ENCODE peak calls at places on chromosomes 13 and 19, in nine cellular contexts. S is fibroblast of pulmonary artery, F is RWPE2, B is stomach, N is spleen, K is GM20000, L is astrocyte of the cerebellum, C is GM10248, G is neural progenitor cell. I is an unnamed sample.

GRCh38 chr13:102913924-102914628 is 68.2 kb downstream of the ERCC5 start:
- DNase-seq in S (peak), F (no peak), B (peak), N (no peak), K (no peak), L (peak), C (no peak), G (no peak), I (peak)

GRCh38 chr13:52617070-52618060 is 24.9 kb upstream of the HNRNPA1L2 start:
- DNase-seq in S (peak), F (peak), B (peak), N (peak), K (peak), L (peak), C (peak), G (peak), I (peak)

GRCh38 chr19:3478409-3479176 is 1.7 kb downstream of the SMIM24 start:
- DNase-seq in S (no peak), F (no peak), B (no peak), N (no peak), K (no peak), L (no peak), C (no peak), G (no peak), I (no peak)

GRCh38 chr13:101916108-101916757 is 463.8 kb downstream of the ITGBL1 start:
- DNase-seq in S (peak), F (no peak), B (no peak), N (no peak), K (peak), L (no peak), C (peak), G (peak), I (peak)

GRCh38 chr19:1307320-1307719 is 21.6 kb downstream of the EFNA2 start:
- DNase-seq in S (no peak), F (peak), B (no peak), N (no peak), K (no peak), L (no peak), C (peak), G (no peak), I (no peak)

GRCh38 chr19:5231857-5232503 is 108.6 kb downstream of the PTPRS start:
- DNase-seq in S (peak), F (no peak), B (no peak), N (no peak), K (no peak), L (no peak), C (no peak), G (no peak), I (no peak)

GRCh38 chr13:25375727-25376358 is 4.1 kb downstream of the ATP8A2 start:
- DNase-seq in S (peak), F (no peak), B (no peak), N (no peak), K (peak), L (peak), C (peak), G (peak), I (peak)

GRCh38 chr13:77330009-77330471 is 3.1 kb upstream of the MYCBP2 start:
- DNase-seq in S (no peak), F (no peak), B (no peak), N (no peak), K (no peak), L (no peak), C (no peak), G (no peak), I (peak)

GRCh38 chr13:77507931-77508776 is 27.4 kb upstream of the SCEL start:
- DNase-seq in S (peak), F (peak), B (no peak), N (no peak), K (no peak), L (peak), C (no peak), G (no peak), I (peak)

GRCh38 chr13:53023246-53023645 is 5.4 kb upstream of the OLFM4 start:
- DNase-seq in S (no peak), F (no peak), B (no peak), N (no peak), K (no peak), L (no peak), C (no peak), G (no peak), I (no peak)

GRCh38 chr13:69856331-69856730 is 251.3 kb upstream of the ATXN8OS start:
- DNase-seq in S (no peak), F (no peak), B (no peak), N (no peak), K (no peak), L (peak), C (no peak), G (peak), I (no peak)

GRCh38 chr13:113904411-113904810 is 40.5 kb upstream of the GAS6 start:
- DNase-seq in S (peak), F (no peak), B (peak), N (peak), K (peak), L (no peak), C (no peak), G (peak), I (peak)

GRCh38 chr19:11092181-11092538 is 2.9 kb downstream of the LDLR start:
- DNase-seq in S (peak), F (no peak), B (no peak), N (no peak), K (peak), L (no peak), C (peak), G (no peak), I (peak)

GRCh38 chr13:50353651-50354415 is 338.6 kb downstream of the KCNRG start:
- DNase-seq in S (peak), F (no peak), B (no peak), N (no peak), K (no peak), L (peak), C (no peak), G (no peak), I (peak)

GRCh38 chr19:48632692-48633147 is 4.5 kb downstream of the DBP start:
- DNase-seq in S (peak), F (no peak), B (no peak), N (no peak), K (no peak), L (no peak), C (no peak), G (no peak), I (peak)

DNA sequence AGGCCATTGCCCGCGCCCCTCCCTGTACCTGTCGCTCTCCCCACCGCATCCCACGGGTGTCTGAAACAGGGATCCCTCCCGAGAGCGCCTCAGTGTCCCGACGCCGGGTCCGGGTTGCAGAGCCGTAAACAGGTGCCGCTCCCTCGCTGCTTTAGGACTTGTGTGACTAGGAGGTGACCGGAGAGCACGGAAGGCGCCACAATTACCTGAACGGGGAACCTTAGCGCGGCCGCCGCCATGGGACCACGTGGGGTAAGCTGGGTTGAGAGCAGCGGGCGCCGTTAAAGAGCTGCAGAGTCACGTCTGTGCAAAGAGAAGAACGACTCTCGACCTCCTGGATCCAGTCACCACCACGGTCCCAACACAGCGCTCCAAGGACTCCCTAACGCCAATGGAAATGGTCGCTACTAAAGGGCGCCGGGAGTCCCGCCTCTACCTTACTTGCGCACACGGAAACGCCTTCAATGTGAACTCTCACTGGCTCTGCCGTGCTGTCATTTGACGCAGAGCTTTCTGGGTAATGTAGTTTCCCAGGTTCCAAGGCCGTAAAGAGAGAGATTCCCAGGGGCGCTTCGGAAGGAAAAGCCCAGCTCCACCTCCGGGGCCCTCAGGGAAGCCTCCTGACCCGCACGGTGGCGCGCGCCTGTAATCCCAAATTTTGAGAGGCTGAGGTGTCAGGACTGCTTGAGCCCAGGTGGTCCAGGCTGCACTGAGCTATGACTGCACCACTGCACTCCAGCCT is at the start of gene ZNF552:
- DNase-seq in S (peak), F (peak), B (peak), N (peak), K (peak), L (peak), C (peak), G (peak), I (peak)
- TF ChIP-seq CTCF in S (no peak), F (no peak), B (no peak), N (no peak), K (no peak), L (no peak), C (no peak), G (no peak), I (no peak)

GRCh38 chr13:23572836-23573235 is 2.6 kb downstream of the TNFRSF19 start:
- DNase-seq in S (no peak), F (no peak), B (no peak), N (no peak), K (no peak), L (no peak), C (no peak), G (no peak), I (no peak)

GRCh38 chr13:23570099-23570926 is at the start of gene TNFRSF19:
- DNase-seq in S (peak), F (no peak), B (no peak), N (no peak), K (no peak), L (peak), C (no peak), G (peak), I (peak)

GRCh38 chr13:23574421-23574820 is 4.2 kb downstream of the TNFRSF19 start:
- DNase-seq in S (no peak), F (no peak), B (no peak), N (no peak), K (no peak), L (no peak), C (no peak), G (no peak), I (no peak)

GRCh38 chr13:23567792-23568480 is 2.3 kb upstream of the TNFRSF19 start:
- DNase-seq in S (no peak), F (no peak), B (no peak), N (no peak), K (no peak), L (no peak), C (no peak), G (peak), I (no peak)

GRCh38 chr13:23570931-23571330 is 719 bp downstream of the TNFRSF19 start:
- DNase-seq in S (peak), F (no peak), B (no peak), N (no peak), K (no peak), L (no peak), C (no peak), G (no peak), I (peak)
- TF ChIP-seq CTCF in S (peak), F (no peak), B (no peak), N (no peak), K (no peak), L (peak), C (peak), G (peak), I (peak)

DNA sequence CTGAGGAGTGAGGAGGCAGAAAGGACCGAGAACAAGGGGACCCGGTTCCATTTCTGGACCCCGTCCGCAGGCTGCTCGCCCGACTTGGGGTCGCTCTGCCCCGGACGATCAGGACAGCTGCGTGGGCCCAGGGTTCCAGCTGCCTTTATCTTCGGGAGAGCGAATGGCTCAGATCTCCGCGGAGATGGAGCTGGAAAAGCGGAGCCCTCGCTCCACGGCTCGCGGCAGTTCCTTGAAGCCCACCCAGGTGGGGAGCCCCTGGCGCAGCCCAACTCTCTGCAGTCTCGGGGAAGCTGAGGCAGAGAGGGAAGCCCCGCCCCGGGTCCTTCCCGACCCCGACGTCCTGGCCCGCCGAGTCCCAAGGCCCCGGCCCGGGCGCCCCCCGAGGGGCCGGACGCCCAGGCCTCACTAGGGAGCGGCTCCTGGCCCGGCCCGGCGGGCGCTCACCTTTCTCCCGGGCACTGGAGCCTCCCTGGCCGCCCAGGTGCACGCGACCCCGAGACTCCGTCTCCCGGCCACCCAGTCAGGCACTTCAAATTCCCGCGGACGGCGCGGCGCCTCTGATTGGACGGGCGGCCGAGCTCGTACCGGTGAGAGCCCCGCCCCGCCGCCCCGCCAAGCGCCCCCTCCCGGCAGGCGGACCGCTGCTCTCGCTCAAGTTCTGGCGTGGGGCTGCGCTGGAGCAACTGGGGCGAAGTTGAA is 485.7 kb downstream of the UQCRFS1 start:
- DNase-seq in S (peak), F (no peak), B (no peak), N (peak), K (peak), L (peak), C (peak), G (peak), I (peak)
- TF ChIP-seq CTCF in S (peak), F (peak), B (no peak), N (no peak), K (peak), L (peak), C (no peak), G (peak), I (peak)

DNA sequence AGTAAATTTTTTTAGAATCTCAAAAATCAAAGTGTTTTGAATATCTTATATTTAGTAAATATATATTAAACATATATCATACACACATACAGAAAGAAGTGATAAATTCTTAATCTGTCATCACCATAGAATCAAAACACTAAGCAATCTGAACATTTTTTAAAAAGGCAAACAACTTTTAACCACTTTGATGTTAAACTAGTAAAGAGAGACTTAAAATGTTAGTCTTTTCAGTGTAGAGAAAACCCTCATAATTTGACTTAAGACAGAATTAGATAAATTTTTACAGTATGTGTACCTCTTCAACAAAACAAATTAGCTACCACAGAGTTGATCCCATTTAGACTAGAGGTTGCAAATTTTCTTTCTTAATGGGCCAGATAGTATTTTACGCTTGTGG is 13.4 kb downstream of the SUPT20H start:
- DNase-seq in S (no peak), F (no peak), B (no peak), N (no peak), K (no peak), L (no peak), C (no peak), G (no peak), I (no peak)
- TF ChIP-seq CTCF in S (no peak), F (no peak), B (no peak), N (no peak), K (no peak), L (no peak), C (no peak), G (no peak), I (no peak)

GRCh38 chr13:43407023-43407581 is 379.7 kb downstream of the ENOX1 start:
- DNase-seq in S (no peak), F (no peak), B (no peak), N (no peak), K (no peak), L (no peak), C (no peak), G (no peak), I (no peak)

GRCh38 chr13:43411211-43411610 is 375.6 kb downstream of the ENOX1 start:
- DNase-seq in S (no peak), F (no peak), B (no peak), N (no peak), K (no peak), L (no peak), C (no peak), G (no peak), I (no peak)

GRCh38 chr13:43401364-43401763 is 378.0 kb downstream of the DNAJC15 start:
- DNase-seq in S (no peak), F (no peak), B (no peak), N (no peak), K (no peak), L (no peak), C (no peak), G (no peak), I (no peak)

GRCh38 chr13:43408274-43408673 is 378.5 kb downstream of the ENOX1 start:
- DNase-seq in S (no peak), F (no peak), B (no peak), N (no peak), K (no peak), L (no peak), C (no peak), G (no peak), I (no peak)

GRCh38 chr13:43405457-43405856 is 381.3 kb downstream of the ENOX1 start:
- DNase-seq in S (peak), F (no peak), B (no peak), N (no peak), K (no peak), L (peak), C (no peak), G (no peak), I (peak)
- TF ChIP-seq CTCF in S (no peak), F (no peak), B (no peak), N (no peak), K (no peak), L (no peak), C (no peak), G (no peak), I (no peak)